ENCODE peak calls at places on chromosomes 13 and 19, in seven cellular contexts. C is ascending aorta; L is CD8-positive, alpha-beta memory T cell; G is right cardiac atrium; Z is IMR-90; N is cardiac muscle cell; W is heart right ventricle. M is an unnamed sample. For H3K4me1, the result is how much of the 10 kb centered on the place peaks cover.

GRCh38 chr13:73372691-73373627 is 314.2 kb downstream of the KLF5 start:
- DNase-seq in W (no peak), G (no peak), N (no peak), L (no peak), Z (no peak), C (no peak), M (no peak)

GRCh38 chr19:48053856-48054255 is 10.0 kb upstream of the CABP5 start:
- DNase-seq in L (no peak), Z (no peak), C (no peak), G (no peak), N (no peak), W (no peak), M (no peak)

GRCh38 chr19:51000981-51001380 is 423 bp downstream of the KLK8 start:
- DNase-seq in N (no peak), G (no peak), Z (no peak), C (no peak), W (no peak), L (no peak), M (no peak)

GRCh38 chr13:111516712-111517640 is 196.5 kb downstream of the TEX29 start:
- DNase-seq in Z (no peak), W (no peak), N (no peak), L (no peak), G (no peak), C (no peak), M (no peak)

GRCh38 chr19:39506944-39507714 is 7.8 kb upstream of the SELENOV start:
- DNase-seq in C (no peak), L (no peak), Z (peak), G (peak), W (no peak), N (peak), M (no peak)

GRCh38 chr13:95553614-95554385 is 1.3 kb downstream of the CLDN10 start:
- DNase-seq in C (no peak), Z (no peak), W (no peak), G (no peak), L (no peak), N (peak), M (peak)

GRCh38 chr13:39571502-39572092 is 31.4 kb downstream of the LHFPL6 start:
- DNase-seq in G (peak), W (peak), C (no peak), N (no peak), Z (no peak), L (no peak), M (no peak)

GRCh38 chr19:36456831-36457230 is 32.5 kb downstream of the ZNF566 start:
- DNase-seq in Z (no peak), C (no peak), L (no peak), N (no peak), W (no peak), G (no peak), M (no peak)

GRCh38 chr13:98416408-98416807 is 160.5 kb downstream of the STK24 start:
- DNase-seq in G (no peak), Z (no peak), W (no peak), L (no peak), N (no peak), C (no peak), M (peak)

GRCh38 chr13:60482012-60482411 is 85.0 kb downstream of the TDRD3 start:
- DNase-seq in Z (peak), G (no peak), C (no peak), L (no peak), N (no peak), W (no peak), M (no peak)

GRCh38 chr19:46887240-46887782 is 26.5 kb downstream of the ARHGAP35 start:
- DNase-seq in Z (no peak), W (no peak), N (no peak), G (no peak), L (no peak), C (no peak), M (no peak)

GRCh38 chr19:35513231-35513974 is at the start of gene DMKN:
- DNase-seq in N (no peak), C (no peak), L (no peak), Z (peak), W (no peak), G (no peak), M (no peak)

GRCh38 chr13:70173236-70173959 is 65.1 kb upstream of the KLHL1 start:
- DNase-seq in N (no peak), W (no peak), L (no peak), C (no peak), G (no peak), Z (no peak), M (no peak)

GRCh38 chr13:51764184-51765141 is 39.5 kb downstream of the DHRS12 start:
- DNase-seq in G (peak), N (peak), C (peak), Z (peak), L (peak), W (peak), M (peak)

GRCh38 chr13:97339989-97340361 is 94.0 kb upstream of the RAP2A start:
- DNase-seq in W (no peak), L (no peak), C (no peak), N (peak), Z (no peak), G (no peak), M (no peak)

GRCh38 chr19:30385666-30386065 is 13.5 kb downstream of the ZNF536 start:
- DNase-seq in W (no peak), Z (no peak), G (no peak), L (no peak), C (no peak), N (no peak), M (no peak)

GRCh38 chr19:33052352-33052972 is 12.2 kb downstream of the RHPN2 start:
- DNase-seq in L (no peak), C (no peak), G (no peak), Z (peak), W (no peak), N (no peak), M (peak)

GRCh38 chr19:10086032-10086903 is at the start of gene SHFL:
- DNase-seq in Z (peak), C (no peak), W (peak), G (peak), L (peak), N (peak), M (peak)

GRCh38 chr19:31501427-31502195 is 152.4 kb upstream of the TSHZ3 start:
- DNase-seq in N (no peak), L (no peak), C (no peak), Z (no peak), G (no peak), W (no peak), M (no peak)

GRCh38 chr13:82758056-82758455 is 1124.2 kb downstream of the SLITRK1 start:
- DNase-seq in C (no peak), L (no peak), N (peak), W (no peak), G (no peak), Z (peak), M (no peak)

GRCh38 chr13:20989883-20990282 is 71.5 kb downstream of the LATS2 start:
- DNase-seq in G (no peak), C (no peak), W (no peak), N (no peak), L (no peak), Z (no peak), M (no peak)

GRCh38 chr19:18007939-18008673 is at the start of gene ARRDC2:
- DNase-seq in L (peak), C (peak), W (peak), G (peak), Z (peak), N (peak), M (peak)

GRCh38 chr13:29956771-29957170 is 106.4 kb upstream of the UBL3 start:
- DNase-seq in C (no peak), L (no peak), N (no peak), G (no peak), W (no peak), Z (no peak), M (no peak)

GRCh38 chr13:33279898-33280549 is 5.5 kb downstream of the STARD13 start:
- DNase-seq in L (no peak), G (no peak), W (no peak), Z (peak), C (no peak), N (no peak), M (no peak)

GRCh38 chr13:77986699-77987098 is 68.1 kb upstream of the EDNRB start:
- DNase-seq in L (no peak), W (no peak), C (no peak), G (no peak), Z (no peak), N (no peak), M (no peak)

GRCh38 chr19:9986787-9987281 is 23.5 kb downstream of the COL5A3 start:
- DNase-seq in L (no peak), W (peak), Z (peak), C (no peak), N (no peak), G (peak), M (no peak)

GRCh38 chr13:77345150-77345780 is 18.4 kb upstream of the MYCBP2 start:
- DNase-seq in C (no peak), L (no peak), W (no peak), G (no peak), Z (no peak), N (no peak), M (no peak)

GRCh38 chr19:7869910-7870511 is 4.2 kb downstream of the PRR36 start:
- DNase-seq in N (peak), G (peak), Z (peak), W (peak), L (peak), C (no peak), M (peak)

GRCh38 chr13:73870970-73871935 is 263.0 kb downstream of the KLF12 start:
- DNase-seq in L (no peak), G (peak), Z (peak), N (no peak), W (peak), C (no peak), M (no peak)

GRCh38 chr13:49716615-49717014 is 25.3 kb upstream of the EBPL start:
- DNase-seq in Z (no peak), G (no peak), N (no peak), C (no peak), W (no peak), L (no peak), M (no peak)

GRCh38 chr19:42467437-42467760 is 24.7 kb upstream of the CXCL17 start:
- DNase-seq in N (no peak), G (no peak), L (no peak), Z (no peak), C (no peak), W (no peak), M (no peak)

GRCh38 chr19:19661675-19662251 is 1.7 kb downstream of the ATP13A1 start:
- DNase-seq in C (no peak), G (no peak), N (no peak), W (no peak), Z (no peak), L (peak), M (no peak)

GRCh38 chr19:55642153-55643002 is 1.1 kb upstream of the ZNF581 start:
- DNase-seq in W (peak), C (no peak), N (peak), Z (no peak), G (peak), L (no peak), M (no peak)

GRCh38 chr19:1811942-1812425 is at the start of gene ATP8B3:
- DNase-seq in C (no peak), Z (no peak), G (no peak), W (no peak), L (peak), N (no peak), M (no peak)

GRCh38 chr19:30666301-30666803 is 294.2 kb downstream of the ZNF536 start:
- DNase-seq in L (peak), N (peak), C (no peak), G (peak), W (peak), Z (peak), M (no peak)

GRCh38 chr13:20156711-20157110 is 4.1 kb downstream of the GJA3 start:
- DNase-seq in W (no peak), G (no peak), N (no peak), Z (no peak), C (no peak), L (no peak), M (no peak)

GRCh38 chr19:16571689-16572331 is 405 bp downstream of the SLC35E1 start:
- DNase-seq in Z (peak), N (no peak), G (no peak), L (peak), W (no peak), C (no peak), M (no peak)
- H3K4me1 ChIP-seq in Z (under half), N (under half), G (under half), L (half or more), W (under half), C (under half), M (under half)

GRCh38 chr13:25281193-25281936 is 5.9 kb downstream of the MTMR6 start:
- DNase-seq in Z (peak), L (no peak), N (no peak), W (no peak), C (no peak), G (no peak), M (no peak)

GRCh38 chr13:25286969-25287961 is at the start of gene MTMR6:
- DNase-seq in L (peak), N (peak), G (peak), Z (peak), W (peak), C (peak), M (peak)

GRCh38 chr13:25286308-25286968 is 850 bp downstream of the MTMR6 start:
- DNase-seq in L (peak), N (peak), C (no peak), G (no peak), W (peak), Z (peak), M (no peak)

GRCh38 chr13:25276748-25277147 is 10.5 kb downstream of the MTMR6 start:
- DNase-seq in W (no peak), C (no peak), G (no peak), Z (peak), L (no peak), N (no peak), M (no peak)

GRCh38 chr13:25281937-25282332 is 5.4 kb downstream of the MTMR6 start:
- DNase-seq in N (no peak), G (no peak), C (no peak), Z (no peak), L (no peak), W (no peak), M (no peak)
- H3K27ac ChIP-seq in N (no peak), G (no peak), C (no peak), Z (no peak), L (no peak), W (no peak), M (no peak)

DNA sequence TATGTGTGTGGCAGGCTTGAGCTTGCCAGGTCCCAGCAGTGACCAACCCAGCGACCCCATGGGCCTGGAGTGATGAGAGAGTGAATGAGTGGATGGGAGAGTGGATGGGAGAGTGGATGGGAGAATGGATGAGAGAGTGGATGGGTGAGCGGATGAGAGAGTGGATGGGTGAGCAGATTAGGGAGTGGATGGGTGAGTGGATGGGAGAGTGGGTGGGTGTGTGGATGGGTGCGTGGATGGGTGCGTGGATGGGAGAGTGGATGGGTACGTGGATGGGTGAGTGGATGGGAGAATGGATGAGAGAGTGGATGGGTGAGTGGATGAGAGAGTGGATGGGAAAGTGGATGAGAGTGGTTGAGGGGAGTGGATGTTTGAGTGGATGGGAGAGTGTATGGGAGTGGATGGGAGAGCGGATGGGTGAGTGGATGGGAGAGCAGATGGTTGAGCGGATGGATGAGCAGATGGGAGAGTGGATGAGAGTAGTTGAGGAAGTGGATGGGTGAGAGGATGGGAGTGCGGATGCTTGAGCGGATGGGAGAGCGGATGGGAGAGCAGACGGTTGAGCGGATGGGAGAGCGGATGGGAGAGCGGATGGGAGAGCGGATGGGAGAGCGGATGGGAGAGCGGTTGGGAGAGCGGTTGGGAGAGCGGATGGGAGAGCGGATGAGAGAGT is 10.3 kb upstream of the TEKTIP1 start:
- DNase-seq in N (no peak), C (no peak), G (no peak), L (no peak), Z (no peak), W (no peak), M (no peak)
- H3K4me3 ChIP-seq in N (no peak), C (no peak), G (no peak), L (no peak), Z (no peak), W (no peak), M (no peak)

DNA sequence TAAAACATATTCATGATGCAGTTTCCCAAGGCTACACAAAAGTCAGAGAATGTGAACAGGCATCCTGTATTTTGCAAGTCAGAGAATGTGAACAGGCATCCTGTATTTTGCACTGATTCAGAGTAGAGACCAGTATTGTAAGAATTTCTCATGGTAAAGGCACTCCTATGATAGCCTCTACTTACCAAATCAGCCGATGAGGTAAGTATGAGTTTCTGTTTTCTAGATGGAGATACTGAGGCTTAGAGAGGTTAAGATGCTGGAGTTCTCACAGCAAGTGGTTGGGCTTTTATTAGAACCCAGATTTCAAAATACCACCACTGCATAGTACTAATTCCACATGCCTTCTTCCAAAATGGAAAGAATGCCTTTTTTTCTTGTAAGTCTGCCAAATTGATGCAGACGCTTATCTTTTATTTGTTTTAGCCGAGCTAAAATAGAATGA is 12.3 kb downstream of the TPT1 start:
- DNase-seq in Z (peak), W (no peak), G (no peak), N (no peak), L (no peak), C (no peak), M (no peak)
- H3K4me1 ChIP-seq in Z (under half), W (half or more), G (under half), N (under half), L (half or more), C (under half), M (under half)

DNA sequence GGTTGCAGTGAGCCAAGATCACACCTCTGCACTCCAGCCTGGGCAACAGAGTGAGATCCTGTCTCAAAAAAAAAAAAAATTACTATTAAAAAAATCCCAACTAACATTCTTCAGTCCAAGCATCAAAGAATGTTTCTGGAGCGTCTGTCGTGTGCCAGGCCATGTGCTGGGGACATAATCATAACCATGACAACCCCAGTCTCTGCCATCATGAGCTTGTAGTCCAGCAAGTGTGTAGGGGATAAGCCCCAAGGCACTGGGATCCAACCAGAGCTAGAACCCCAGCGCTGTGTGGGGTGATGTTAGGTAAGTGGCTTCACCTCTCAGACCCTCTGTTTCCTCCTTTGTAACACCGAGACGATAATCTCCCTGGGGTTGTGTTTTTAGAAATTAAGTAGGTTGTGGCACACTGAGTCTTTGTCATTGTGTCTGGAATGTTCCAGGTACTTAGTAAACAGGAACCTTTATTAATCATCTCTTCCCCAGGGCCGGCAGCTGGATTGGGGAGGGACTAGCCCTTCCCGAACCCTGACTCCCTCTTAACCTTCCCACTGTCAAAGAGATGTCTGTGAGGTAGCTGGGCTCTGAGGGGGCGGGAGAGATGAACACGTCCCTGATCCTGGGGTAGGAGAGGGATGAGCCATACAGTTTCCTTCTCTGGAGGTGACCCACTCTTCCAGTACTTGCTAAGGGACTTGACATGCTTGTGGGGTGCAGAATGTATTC is 5.2 kb downstream of the ITPKC start:
- DNase-seq in N (no peak), G (no peak), L (no peak), W (no peak), Z (peak), C (no peak), M (no peak)
- H3K27ac ChIP-seq in N (no peak), G (peak), L (no peak), W (peak), Z (peak), C (peak), M (peak)

DNA sequence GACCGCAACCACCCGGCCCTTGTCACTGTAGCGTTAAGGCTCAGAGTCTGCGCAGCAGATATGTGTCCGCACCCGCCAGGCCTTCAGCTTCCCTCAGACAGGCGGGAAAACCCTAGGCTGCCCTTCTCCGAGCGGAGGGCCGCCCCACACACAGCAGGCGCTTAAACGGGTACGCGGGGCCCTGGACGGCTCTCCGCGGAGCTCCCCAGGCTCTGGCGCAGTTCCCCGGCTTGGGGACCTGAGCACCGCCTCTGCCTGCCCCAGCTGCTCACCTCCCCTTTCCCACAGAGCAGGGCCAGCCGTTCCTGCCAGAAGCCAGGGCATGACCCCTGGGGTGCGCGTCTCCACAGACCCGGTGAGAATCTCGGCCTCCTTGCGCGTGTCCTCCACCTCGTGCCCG is 599 bp downstream of the ZNF135 start:
- DNase-seq in Z (no peak), W (no peak), C (no peak), L (no peak), N (no peak), G (peak), M (no peak)
- H3K4me3 ChIP-seq in Z (peak), W (peak), C (peak), L (peak), N (peak), G (peak), M (peak)

M was measured in pancreas.